ENCODE peak calls at places on chromosome 18, in four cellular contexts. One of them, this sample, is unnamed.

GRCh38 chr18:9329471-9329870 is 5.1 kb upstream of the TWSG1 start:
- DNase-seq in HCT116: no peak
- DNase-seq in GM23248: no peak
- DNase-seq in mammary epithelial cell: no peak
- DNase-seq in this sample: no peak

GRCh38 chr18:64233855-64234254 is 85.0 kb upstream of the LINC00305 start:
- DNase-seq in GM23248: no peak
- DNase-seq in HCT116: no peak
- DNase-seq in mammary epithelial cell: no peak
- DNase-seq in this sample: no peak

GRCh38 chr18:10013621-10014543 is 100.1 kb downstream of the VAPA start:
- DNase-seq in GM23248: no peak
- DNase-seq in mammary epithelial cell: no peak
- DNase-seq in HCT116: no peak
- DNase-seq in this sample: no peak

GRCh38 chr18:31088532-31088931 is 13.7 kb downstream of the DSC2 start:
- DNase-seq in HCT116: no peak
- DNase-seq in GM23248: no peak
- DNase-seq in mammary epithelial cell: peak
- DNase-seq in this sample: no peak

GRCh38 chr18:10436160-10436559 is 18.3 kb upstream of the APCDD1 start:
- DNase-seq in mammary epithelial cell: no peak
- DNase-seq in GM23248: no peak
- DNase-seq in HCT116: no peak
- DNase-seq in this sample: no peak

GRCh38 chr18:64444819-64445218 is 295.9 kb upstream of the LINC00305 start:
- DNase-seq in GM23248: no peak
- DNase-seq in HCT116: no peak
- DNase-seq in mammary epithelial cell: no peak
- DNase-seq in this sample: no peak

GRCh38 chr18:11849845-11850747 is 1.1 kb upstream of the CHMP1B start:
- DNase-seq in HCT116: peak
- DNase-seq in GM23248: peak
- DNase-seq in mammary epithelial cell: peak
- DNase-seq in this sample: peak

GRCh38 chr18:9135081-9135911 is 1.3 kb upstream of the ANKRD12 start:
- DNase-seq in GM23248: no peak
- DNase-seq in mammary epithelial cell: no peak
- DNase-seq in HCT116: no peak
- DNase-seq in this sample: no peak

GRCh38 chr18:7224198-7224597 is 6.7 kb upstream of the LRRC30 start:
- DNase-seq in HCT116: no peak
- DNase-seq in GM23248: no peak
- DNase-seq in mammary epithelial cell: no peak
- DNase-seq in this sample: no peak

GRCh38 chr18:63963610-63964256 is 6.1 kb upstream of the SERPINB8 start:
- DNase-seq in HCT116: peak
- DNase-seq in GM23248: peak
- DNase-seq in mammary epithelial cell: peak
- DNase-seq in this sample: peak

GRCh38 chr18:28163201-28163778 is 13.6 kb downstream of the CDH2 start:
- DNase-seq in mammary epithelial cell: no peak
- DNase-seq in HCT116: no peak
- DNase-seq in GM23248: peak
- DNase-seq in this sample: no peak

GRCh38 chr18:11714244-11714918 is 25.3 kb downstream of the GNAL start:
- DNase-seq in mammary epithelial cell: peak
- DNase-seq in GM23248: no peak
- DNase-seq in HCT116: no peak
- DNase-seq in this sample: no peak

GRCh38 chr18:26479065-26479685 is 69.2 kb downstream of the KCTD1 start:
- DNase-seq in GM23248: no peak
- DNase-seq in HCT116: no peak
- DNase-seq in mammary epithelial cell: no peak
- DNase-seq in this sample: peak

GRCh38 chr18:12843420-12844346 is 40.4 kb downstream of the PTPN2 start:
- DNase-seq in mammary epithelial cell: no peak
- DNase-seq in GM23248: no peak
- DNase-seq in HCT116: no peak
- DNase-seq in this sample: peak

GRCh38 chr18:75090336-75090735 is 118.6 kb downstream of the PTGR3 start:
- DNase-seq in mammary epithelial cell: no peak
- DNase-seq in HCT116: no peak
- DNase-seq in GM23248: no peak
- DNase-seq in this sample: no peak

GRCh38 chr18:58615150-58616132 is 13.4 kb downstream of the ALPK2 start:
- DNase-seq in mammary epithelial cell: peak
- DNase-seq in GM23248: peak
- DNase-seq in HCT116: no peak
- DNase-seq in this sample: no peak

GRCh38 chr18:75204262-75204977 is 4.5 kb downstream of the PTGR3 start:
- DNase-seq in GM23248: peak
- DNase-seq in mammary epithelial cell: no peak
- DNase-seq in HCT116: no peak
- DNase-seq in this sample: peak

GRCh38 chr18:54983041-54983686 is 23.9 kb upstream of the CCDC68 start:
- DNase-seq in mammary epithelial cell: peak
- DNase-seq in HCT116: peak
- DNase-seq in GM23248: peak
- DNase-seq in this sample: peak

GRCh38 chr18:57660961-57661360 is 39.3 kb upstream of the NARS1 start:
- DNase-seq in GM23248: peak
- DNase-seq in mammary epithelial cell: no peak
- DNase-seq in HCT116: no peak
- DNase-seq in this sample: no peak

GRCh38 chr18:13318644-13319501 is 100.3 kb downstream of the LDLRAD4 start:
- DNase-seq in HCT116: no peak
- DNase-seq in mammary epithelial cell: no peak
- DNase-seq in GM23248: no peak
- DNase-seq in this sample: no peak

GRCh38 chr18:22668496-22668895 is 250.8 kb upstream of the CTAGE1 start:
- DNase-seq in HCT116: no peak
- DNase-seq in mammary epithelial cell: no peak
- DNase-seq in GM23248: peak
- DNase-seq in this sample: no peak

GRCh38 chr18:29840101-29840500 is 1202.4 kb downstream of the DSC3 start:
- DNase-seq in HCT116: peak
- DNase-seq in mammary epithelial cell: peak
- DNase-seq in GM23248: peak
- DNase-seq in this sample: no peak

GRCh38 chr18:74541703-74542555 is 7.6 kb downstream of the CNDP1 start:
- DNase-seq in mammary epithelial cell: peak
- DNase-seq in HCT116: no peak
- DNase-seq in GM23248: no peak
- DNase-seq in this sample: no peak

GRCh38 chr18:57438669-57439616 is 3.8 kb downstream of the ONECUT2 start:
- DNase-seq in HCT116: no peak
- DNase-seq in mammary epithelial cell: no peak
- DNase-seq in GM23248: no peak
- DNase-seq in this sample: peak

GRCh38 chr18:77087391-77088141 is 45.0 kb downstream of the MBP start:
- DNase-seq in mammary epithelial cell: no peak
- DNase-seq in GM23248: peak
- DNase-seq in HCT116: no peak
- DNase-seq in this sample: peak
- H3K4me2 ChIP-seq in mammary epithelial cell: peak
- H3K4me2 ChIP-seq in GM23248: peak
- H3K4me2 ChIP-seq in HCT116: no peak
- H3K4me2 ChIP-seq in this sample: peak

GRCh38 chr18:49833804-49834203 is 20.5 kb upstream of the ACAA2 start:
- DNase-seq in HCT116: no peak
- DNase-seq in mammary epithelial cell: no peak
- DNase-seq in GM23248: no peak
- DNase-seq in this sample: no peak
- H3K27ac ChIP-seq in HCT116: no peak
- H3K27ac ChIP-seq in mammary epithelial cell: no peak
- H3K27ac ChIP-seq in GM23248: no peak
- H3K27ac ChIP-seq in this sample: no peak

GRCh38 chr18:59695551-59695950 is 1.7 kb downstream of the CCBE1 start:
- DNase-seq in HCT116: no peak
- DNase-seq in mammary epithelial cell: no peak
- DNase-seq in GM23248: no peak
- DNase-seq in this sample: no peak

GRCh38 chr18:59697236-59697932 is at the start of gene CCBE1:
- DNase-seq in GM23248: peak
- DNase-seq in mammary epithelial cell: peak
- DNase-seq in HCT116: peak
- DNase-seq in this sample: peak

GRCh38 chr18:59694824-59695223 is 2.4 kb downstream of the CCBE1 start:
- DNase-seq in mammary epithelial cell: no peak
- DNase-seq in HCT116: no peak
- DNase-seq in GM23248: no peak
- DNase-seq in this sample: no peak

GRCh38 chr18:59699061-59699460 is 1.8 kb upstream of the CCBE1 start:
- DNase-seq in HCT116: no peak
- DNase-seq in GM23248: no peak
- DNase-seq in mammary epithelial cell: no peak
- DNase-seq in this sample: no peak

GRCh38 chr18:59696311-59697235 is 650 bp downstream of the CCBE1 start:
- DNase-seq in mammary epithelial cell: peak
- DNase-seq in GM23248: peak
- DNase-seq in HCT116: no peak
- DNase-seq in this sample: peak
- TF ChIP-seq EZH2 in mammary epithelial cell: no peak
- TF ChIP-seq EZH2 in GM23248: no peak
- TF ChIP-seq EZH2 in HCT116: no peak
- TF ChIP-seq EZH2 in this sample: peak

GRCh38 chr18:3397786-3398185 is 52.2 kb upstream of the TGIF1 start:
- DNase-seq in GM23248: no peak
- DNase-seq in HCT116: no peak
- DNase-seq in mammary epithelial cell: no peak
- DNase-seq in this sample: peak

GRCh38 chr18:3401669-3402620 is 48.0 kb upstream of the TGIF1 start:
- DNase-seq in mammary epithelial cell: no peak
- DNase-seq in HCT116: no peak
- DNase-seq in GM23248: no peak
- DNase-seq in this sample: no peak

GRCh38 chr18:3402962-3403585 is 46.9 kb upstream of the TGIF1 start:
- DNase-seq in GM23248: peak
- DNase-seq in HCT116: no peak
- DNase-seq in mammary epithelial cell: peak
- DNase-seq in this sample: no peak

GRCh38 chr18:3397031-3397750 is 52.8 kb upstream of the TGIF1 start:
- DNase-seq in HCT116: no peak
- DNase-seq in GM23248: no peak
- DNase-seq in mammary epithelial cell: peak
- DNase-seq in this sample: no peak

DNA sequence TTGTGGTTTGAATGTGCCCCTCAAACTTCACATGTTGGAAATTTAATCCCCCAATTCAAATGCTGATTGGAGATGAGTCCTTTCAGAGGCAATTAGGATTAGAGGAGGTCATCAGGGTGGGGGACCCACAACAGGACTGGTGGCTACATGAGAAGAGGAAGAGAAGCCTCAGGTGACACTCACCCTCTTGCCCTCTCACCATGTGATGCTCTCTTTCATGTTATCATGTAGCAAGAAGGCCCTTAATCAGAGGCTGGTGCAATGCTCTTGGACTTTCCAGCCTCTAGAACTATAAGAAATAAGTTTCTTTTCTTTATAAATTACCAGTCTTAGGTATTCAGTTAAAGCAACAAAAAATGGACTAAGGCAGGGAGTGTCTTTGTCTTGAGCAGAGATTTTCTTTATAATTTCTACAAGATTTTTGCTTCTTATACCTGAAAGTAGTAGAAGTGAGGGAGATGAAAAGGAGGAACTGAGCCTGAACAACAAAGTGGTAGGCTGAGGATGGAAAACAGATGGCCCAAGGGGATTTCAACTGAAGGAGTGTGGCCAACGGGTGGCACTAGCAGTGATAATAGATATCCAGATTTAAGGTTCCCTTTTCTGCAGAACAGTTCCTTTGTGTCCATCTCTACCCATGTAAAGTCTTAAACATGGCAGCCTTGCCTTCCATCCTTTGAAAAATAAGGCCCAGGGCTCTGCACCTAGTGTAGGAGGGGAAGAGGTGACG is 49.2 kb upstream of the TGIF1 start:
- DNase-seq in HCT116: no peak
- DNase-seq in mammary epithelial cell: no peak
- DNase-seq in GM23248: no peak
- DNase-seq in this sample: no peak
- H3K4me2 ChIP-seq in HCT116: no peak
- H3K4me2 ChIP-seq in mammary epithelial cell: no peak
- H3K4me2 ChIP-seq in GM23248: no peak
- H3K4me2 ChIP-seq in this sample: no peak